ENCODE peak calls at places on chromosomes 7 and 10, in nine cellular contexts. L is stimulated activated CD4-positive, alpha-beta T cell treated with anti-CD3 and anti-CD28 coated beads, Interleukin-1b, Interleukin-23, amount 100 ng/mL, for 1 hour; V is NCI-H2107; Z is cardiac septum; H is activated CD4-positive, alpha-beta T cell treated with anti-CD3 and anti-CD28 coated beads, Interleukin-2, amount 50 U/mL, for 1 hour; M is astrocyte of the spinal cord; N is NCI-H82; G is EL; U is left ventricle myocardium superior. Q is an unnamed sample.

GRCh38 chr10:86594535-86594934 is 59.8 kb upstream of the OPN4 start:
- DNase-seq in Z (peak), V (no peak), L (no peak), M (peak), H (no peak), G (peak), U (no peak), N (no peak), Q (no peak)

GRCh38 chr7:6536899-6537298 is 14.4 kb downstream of the GRID2IP start:
- DNase-seq in H (no peak), U (no peak), N (peak), G (peak), Z (no peak), M (no peak), V (no peak), L (no peak), Q (no peak)

GRCh38 chr7:13790611-13791010 is 198.9 kb downstream of the ETV1 start:
- DNase-seq in N (no peak), Z (no peak), V (no peak), H (no peak), M (no peak), U (no peak), L (no peak), G (no peak), Q (no peak)

GRCh38 chr7:115924398-115924797 is 106.2 kb downstream of the TFEC start:
- DNase-seq in Z (no peak), V (no peak), M (no peak), L (no peak), U (no peak), G (no peak), H (no peak), N (no peak), Q (no peak)

GRCh38 chr7:41582116-41582515 is 120.8 kb downstream of the INHBA start:
- DNase-seq in Z (no peak), L (no peak), N (no peak), M (no peak), H (no peak), U (no peak), V (no peak), G (peak), Q (no peak)

GRCh38 chr10:21047511-21047910 is 150.4 kb upstream of the NEBL start:
- DNase-seq in L (no peak), U (no peak), G (no peak), N (no peak), M (peak), V (no peak), H (no peak), Z (no peak), Q (no peak)

GRCh38 chr10:21759232-21759631 is 225.2 kb downstream of the MLLT10 start:
- DNase-seq in M (no peak), V (no peak), N (no peak), H (no peak), G (no peak), U (no peak), L (no peak), Z (no peak), Q (no peak)

GRCh38 chr10:24494236-24494635 is 229.5 kb downstream of the ARHGAP21 start:
- DNase-seq in H (no peak), G (no peak), Z (no peak), U (no peak), N (no peak), V (no peak), M (no peak), L (no peak), Q (no peak)

GRCh38 chr7:2452074-2452507 is 24.1 kb downstream of the GRIFIN start:
- DNase-seq in L (no peak), Z (no peak), G (no peak), V (no peak), U (no peak), H (no peak), M (no peak), N (no peak), Q (peak)

GRCh38 chr10:63603709-63604445 is 82.7 kb downstream of the REEP3 start:
- DNase-seq in U (no peak), G (peak), L (no peak), N (no peak), V (no peak), M (peak), Z (no peak), H (no peak), Q (peak)

GRCh38 chr10:95308389-95309302 is 17.8 kb upstream of the PDLIM1 start:
- DNase-seq in Z (peak), N (peak), U (peak), V (no peak), L (no peak), H (no peak), G (peak), M (peak), Q (no peak)

GRCh38 chr7:103446046-103446520 is at the start of gene SLC26A5:
- DNase-seq in Z (no peak), M (no peak), V (peak), H (no peak), G (no peak), U (no peak), L (no peak), N (peak), Q (peak)

GRCh38 chr10:62454696-62455451 is 80.7 kb downstream of the ZNF365 start:
- DNase-seq in V (no peak), G (peak), L (no peak), U (peak), M (peak), H (no peak), Z (no peak), N (no peak), Q (no peak)

GRCh38 chr10:31582365-31583052 is 263.5 kb downstream of the ZEB1 start:
- DNase-seq in V (no peak), L (no peak), H (no peak), N (no peak), U (peak), Z (no peak), M (peak), G (peak), Q (no peak)

GRCh38 chr10:127815147-127815546 is 77.6 kb downstream of the CLRN3 start:
- DNase-seq in U (no peak), M (no peak), H (no peak), L (no peak), G (no peak), V (no peak), N (no peak), Z (no peak), Q (no peak)

GRCh38 chr10:87090779-87091178 is 3.9 kb downstream of the GLUD1 start:
- DNase-seq in U (no peak), L (no peak), Z (no peak), M (no peak), N (no peak), V (no peak), H (no peak), G (no peak), Q (no peak)

GRCh38 chr10:78543749-78544446 is 510.2 kb downstream of the RPS24 start:
- DNase-seq in V (no peak), M (peak), Z (peak), H (no peak), L (no peak), G (peak), N (no peak), U (peak), Q (peak)

GRCh38 chr7:46755120-46756034 is 826.5 kb downstream of the TNS3 start:
- DNase-seq in Z (no peak), U (no peak), N (no peak), M (peak), G (peak), H (no peak), V (no peak), L (no peak), Q (no peak)

GRCh38 chr7:4145576-4145975 is 536.5 kb upstream of the FOXK1 start:
- DNase-seq in V (no peak), G (no peak), L (no peak), M (no peak), Z (no peak), H (no peak), N (no peak), U (no peak), Q (no peak)

GRCh38 chr10:20623561-20623960 is 273.6 kb downstream of the NEBL start:
- DNase-seq in Z (no peak), G (no peak), N (no peak), L (no peak), V (no peak), H (no peak), U (no peak), M (no peak), Q (no peak)

GRCh38 chr10:12332572-12333381 is 16.6 kb upstream of the CAMK1D start:
- DNase-seq in M (no peak), U (no peak), H (no peak), V (no peak), L (no peak), N (no peak), Z (no peak), G (no peak), Q (no peak)

GRCh38 chr10:29455095-29455494 is 166.2 kb downstream of the LYZL1 start:
- DNase-seq in H (no peak), N (no peak), G (no peak), U (no peak), Z (no peak), M (no peak), L (no peak), V (no peak), Q (no peak)

GRCh38 chr7:55020481-55020871 is 1.7 kb downstream of the EGFR start:
- DNase-seq in G (peak), V (no peak), U (peak), L (no peak), H (no peak), M (peak), Z (no peak), N (no peak), Q (no peak)

GRCh38 chr7:5375925-5376324 is 47.7 kb downstream of the TNRC18 start:
- DNase-seq in U (no peak), G (no peak), H (peak), V (no peak), Z (no peak), N (no peak), M (no peak), L (no peak), Q (no peak)

GRCh38 chr7:38330048-38330447 is 56.6 kb upstream of the TARP start:
- DNase-seq in G (no peak), N (no peak), V (no peak), H (no peak), U (no peak), Z (no peak), M (no peak), L (no peak), Q (no peak)

GRCh38 chr10:62029401-62029800 is 127.9 kb downstream of the ARID5B start:
- DNase-seq in L (no peak), Z (no peak), M (no peak), H (no peak), N (no peak), U (no peak), G (no peak), V (no peak), Q (no peak)

GRCh38 chr10:51074238-51075028 is at the start of gene PRKG1:
- DNase-seq in G (peak), L (no peak), V (no peak), U (peak), M (peak), Z (peak), N (peak), H (no peak), Q (peak)

GRCh38 chr7:42617071-42617705 is 294.7 kb downstream of the C7orf25 start:
- DNase-seq in V (no peak), U (peak), H (no peak), G (no peak), L (no peak), M (no peak), Z (no peak), N (no peak), Q (no peak)

GRCh38 chr7:138867744-138868143 is 69.7 kb upstream of the ATP6V0A4 start:
- DNase-seq in M (no peak), Z (no peak), L (no peak), N (no peak), V (no peak), G (no peak), U (no peak), H (no peak), Q (no peak)

GRCh38 chr7:110507832-110508231 is 583.1 kb upstream of the LRRN3 start:
- DNase-seq in V (no peak), M (peak), G (no peak), H (no peak), U (no peak), L (no peak), Z (no peak), N (no peak), Q (no peak)

GRCh38 chr7:130491841-130492518 is at the start of gene MEST:
- DNase-seq in Z (no peak), L (no peak), H (no peak), M (peak), G (peak), U (peak), V (no peak), N (peak), Q (no peak)

GRCh38 chr10:46050956-46051355 is 4.9 kb upstream of the MSMB start:
- DNase-seq in V (no peak), L (no peak), U (no peak), M (no peak), N (peak), H (no peak), G (peak), Z (no peak), Q (no peak)

GRCh38 chr7:41027428-41028115 is 675.3 kb downstream of the INHBA start:
- DNase-seq in N (no peak), L (no peak), H (no peak), V (no peak), Z (no peak), G (peak), M (peak), U (no peak), Q (no peak)

GRCh38 chr7:41328131-41328530 is 374.8 kb downstream of the INHBA start:
- DNase-seq in Z (no peak), L (no peak), U (no peak), H (no peak), G (peak), N (no peak), V (no peak), M (no peak), Q (no peak)

GRCh38 chr10:15245530-15245929 is 77.0 kb upstream of the NMT2 start:
- DNase-seq in G (peak), N (peak), U (no peak), M (no peak), H (no peak), Z (no peak), V (no peak), L (no peak), Q (no peak)

GRCh38 chr10:97327348-97328294 is 6.9 kb downstream of the FRAT2 start:
- DNase-seq in Z (no peak), G (no peak), N (no peak), M (no peak), U (no peak), L (no peak), V (no peak), H (no peak), Q (no peak)

GRCh38 chr10:46558411-46559185 is 2.1 kb upstream of the GPRIN2 start:
- DNase-seq in L (no peak), H (no peak), M (no peak), N (no peak), U (peak), Z (peak), V (no peak), G (no peak), Q (no peak)

GRCh38 chr7:127968547-127968946 is 62.7 kb downstream of the LRRC4 start:
- DNase-seq in M (no peak), U (no peak), L (no peak), H (no peak), N (no peak), V (no peak), G (no peak), Z (no peak), Q (no peak)

Q was measured in B cell.